ENCODE peak calls at places on chromosome X, in four cellular contexts. One of them, this sample, is unnamed.

GRCh38 chrX:131792789-131793462 is 230.2 kb upstream of the STK26 start:
- DNase-seq in suprapubic skin: no peak
- DNase-seq in SJSA1: peak
- DNase-seq in PC-3: peak
- DNase-seq in this sample: peak

GRCh38 chrX:103373581-103373980 is 2.8 kb upstream of the BEX3 start:
- DNase-seq in suprapubic skin: no peak
- DNase-seq in SJSA1: no peak
- DNase-seq in PC-3: peak
- DNase-seq in this sample: no peak

GRCh38 chrX:153828723-153829548 is 1.4 kb downstream of the PDZD4 start:
- DNase-seq in suprapubic skin: no peak
- DNase-seq in SJSA1: no peak
- DNase-seq in PC-3: no peak
- DNase-seq in this sample: no peak

GRCh38 chrX:106619797-106620196 is 8.0 kb downstream of the RADX start:
- DNase-seq in suprapubic skin: no peak
- DNase-seq in SJSA1: no peak
- DNase-seq in PC-3: peak
- DNase-seq in this sample: no peak

GRCh38 chrX:144379156-144379555 is 495.3 kb downstream of the UBE2NL start:
- DNase-seq in suprapubic skin: no peak
- DNase-seq in SJSA1: no peak
- DNase-seq in PC-3: no peak
- DNase-seq in this sample: no peak

GRCh38 chrX:110136136-110136535 is 133.2 kb downstream of the TMEM164 start:
- DNase-seq in suprapubic skin: no peak
- DNase-seq in SJSA1: no peak
- DNase-seq in PC-3: no peak
- DNase-seq in this sample: no peak

GRCh38 chrX:70554081-70554480 is 109.4 kb downstream of the DLG3 start:
- DNase-seq in suprapubic skin: no peak
- DNase-seq in SJSA1: peak
- DNase-seq in PC-3: peak
- DNase-seq in this sample: no peak

GRCh38 chrX:22325091-22325490 is 52.4 kb downstream of the CBLL2 start:
- DNase-seq in suprapubic skin: no peak
- DNase-seq in SJSA1: peak
- DNase-seq in PC-3: no peak
- DNase-seq in this sample: no peak

GRCh38 chrX:39507034-39507433 is 590.7 kb downstream of the BCOR start:
- DNase-seq in suprapubic skin: no peak
- DNase-seq in SJSA1: no peak
- DNase-seq in PC-3: no peak
- DNase-seq in this sample: no peak

GRCh38 chrX:131763674-131764073 is 219.8 kb downstream of the OR13H1 start:
- DNase-seq in suprapubic skin: no peak
- DNase-seq in SJSA1: no peak
- DNase-seq in PC-3: peak
- DNase-seq in this sample: peak

GRCh38 chrX:47579537-47579936 is 2.7 kb upstream of the TIMP1 start:
- DNase-seq in suprapubic skin: no peak
- DNase-seq in SJSA1: peak
- DNase-seq in PC-3: peak
- DNase-seq in this sample: no peak

GRCh38 chrX:151151668-151152267 is 24.6 kb upstream of the GPR50 start:
- DNase-seq in suprapubic skin: no peak
- DNase-seq in SJSA1: peak
- DNase-seq in PC-3: peak
- DNase-seq in this sample: peak

GRCh38 chrX:44871114-44871645 is 1.8 kb upstream of the KDM6A start:
- DNase-seq in suprapubic skin: no peak
- DNase-seq in SJSA1: no peak
- DNase-seq in PC-3: peak
- DNase-seq in this sample: no peak

GRCh38 chrX:13223868-13224555 is 95.8 kb downstream of the ATXN3L start:
- DNase-seq in suprapubic skin: no peak
- DNase-seq in SJSA1: peak
- DNase-seq in PC-3: peak
- DNase-seq in this sample: peak

GRCh38 chrX:19888419-19888879 is 1.0 kb upstream of the SH3KBP1 start:
- DNase-seq in suprapubic skin: no peak
- DNase-seq in SJSA1: peak
- DNase-seq in PC-3: peak
- DNase-seq in this sample: peak

GRCh38 chrX:137982791-137983190 is 416.9 kb downstream of the ZIC3 start:
- DNase-seq in suprapubic skin: no peak
- DNase-seq in SJSA1: no peak
- DNase-seq in PC-3: no peak
- DNase-seq in this sample: no peak

GRCh38 chrX:3169421-3169820 is 128.2 kb downstream of the ARSF start:
- DNase-seq in suprapubic skin: no peak
- DNase-seq in SJSA1: no peak
- DNase-seq in PC-3: no peak
- DNase-seq in this sample: no peak

GRCh38 chrX:21662761-21663160 is 4.6 kb upstream of the KLHL34 start:
- DNase-seq in suprapubic skin: no peak
- DNase-seq in SJSA1: no peak
- DNase-seq in PC-3: no peak
- DNase-seq in this sample: no peak

GRCh38 chrX:71541546-71542022 is 8.7 kb downstream of the OGT start:
- DNase-seq in suprapubic skin: no peak
- DNase-seq in SJSA1: peak
- DNase-seq in PC-3: peak
- DNase-seq in this sample: no peak

GRCh38 chrX:40012800-40013682 is 84.7 kb downstream of the BCOR start:
- DNase-seq in suprapubic skin: peak
- DNase-seq in SJSA1: peak
- DNase-seq in PC-3: peak
- DNase-seq in this sample: no peak

GRCh38 chrX:36978886-36979285 is 29.3 kb upstream of the FAM47C start:
- DNase-seq in suprapubic skin: no peak
- DNase-seq in SJSA1: no peak
- DNase-seq in PC-3: peak
- DNase-seq in this sample: no peak

This sample was measured in SW 1271.